ENCODE peak calls at places on chromosomes 4 and X, in six cellular contexts. M, W, V, Y, T and X are unnamed samples.

GRCh38 chr4:137949746-137950145 is 292.4 kb downstream of the SLC7A11 start:
- DNase-seq in M (no peak), W (no peak), V (no peak), Y (no peak), T (no peak), X (no peak)

GRCh38 chr4:141196227-141196928 is 24.3 kb upstream of the ZNF330 start:
- DNase-seq in M (no peak), W (no peak), V (no peak), Y (no peak), T (no peak), X (no peak)

GRCh38 chrX:47751670-47752069 is 85.0 kb upstream of the ZNF81 start:
- DNase-seq in M (peak; percentile 27), W (no peak), V (no peak), Y (peak; percentile 6), T (peak; percentile 32), X (peak; percentile 64)

GRCh38 chrX:11349661-11350337 is 56.6 kb downstream of the AMELX start:
- DNase-seq in M (no peak), W (no peak), V (no peak), Y (no peak), T (no peak), X (no peak)

GRCh38 chr4:13481569-13481968 is 2.6 kb downstream of the RAB28 start:
- DNase-seq in M (no peak), W (no peak), V (no peak), Y (no peak), T (no peak), X (no peak)

GRCh38 chr4:76626686-76627465 is 191.8 kb downstream of the SHROOM3 start:
- DNase-seq in M (no peak), W (no peak), V (no peak), Y (no peak), T (no peak), X (no peak)

GRCh38 chrX:32480019-32480418 is 731.3 kb downstream of the DMD start:
- DNase-seq in M (no peak), W (no peak), V (no peak), Y (no peak), T (no peak), X (no peak)

GRCh38 chr4:152572417-152573086 is 36.7 kb upstream of the FBXW7 start:
- DNase-seq in M (no peak), W (no peak), V (no peak), Y (no peak), T (no peak), X (peak; percentile 9)

GRCh38 chr4:176778491-176778890 is 14.2 kb downstream of the VEGFC start:
- DNase-seq in M (no peak), W (no peak), V (no peak), Y (no peak), T (no peak), X (no peak)

GRCh38 chr4:110211007-110211769 is 12.8 kb upstream of the ELOVL6 start:
- DNase-seq in M (peak; percentile 64), W (no peak), V (no peak), Y (peak; percentile 55), T (no peak), X (no peak)

GRCh38 chr4:79232555-79232954 is 93.3 kb downstream of the NAA11 start:
- DNase-seq in M (no peak), W (no peak), V (no peak), Y (no peak), T (no peak), X (no peak)

GRCh38 chr4:107216379-107216778 is 180.3 kb upstream of the DKK2 start:
- DNase-seq in M (no peak), W (no peak), V (no peak), Y (no peak), T (no peak), X (no peak)

GRCh38 chr4:122798101-122798500 is 28.5 kb upstream of the FGF2 start:
- DNase-seq in M (peak; percentile 14), W (peak; percentile 88), V (no peak), Y (no peak), T (no peak), X (peak; percentile 16)

GRCh38 chr4:3312362-3312761 is 19.5 kb downstream of the RGS12 start:
- DNase-seq in M (no peak), W (no peak), V (no peak), Y (no peak), T (no peak), X (no peak)

GRCh38 chr4:139956436-139957107 is 197.4 kb downstream of the MAML3 start:
- DNase-seq in M (no peak), W (no peak), V (no peak), Y (no peak), T (no peak), X (no peak)

GRCh38 chr4:152281211-152281610 is 254.7 kb downstream of the FBXW7 start:
- DNase-seq in M (no peak), W (no peak), V (no peak), Y (no peak), T (no peak), X (no peak)

GRCh38 chrX:129773649-129774458 is 5.9 kb upstream of the SASH3 start:
- DNase-seq in M (peak; percentile 63), W (no peak), V (no peak), Y (no peak), T (no peak), X (no peak)

GRCh38 chrX:67523932-67524331 is 19.9 kb upstream of the AR start:
- DNase-seq in M (no peak), W (no peak), V (no peak), Y (no peak), T (no peak), X (no peak)

GRCh38 chrX:67520671-67521070 is 23.1 kb upstream of the AR start:
- DNase-seq in M (no peak), W (no peak), V (no peak), Y (no peak), T (no peak), X (no peak)

GRCh38 chrX:67524428-67524827 is 19.4 kb upstream of the AR start:
- DNase-seq in M (no peak), W (no peak), V (no peak), Y (no peak), T (no peak), X (no peak)

GRCh38 chrX:67523002-67523711 is 20.7 kb upstream of the AR start:
- DNase-seq in M (no peak), W (no peak), V (no peak), Y (no peak), T (no peak), X (no peak)

DNA sequence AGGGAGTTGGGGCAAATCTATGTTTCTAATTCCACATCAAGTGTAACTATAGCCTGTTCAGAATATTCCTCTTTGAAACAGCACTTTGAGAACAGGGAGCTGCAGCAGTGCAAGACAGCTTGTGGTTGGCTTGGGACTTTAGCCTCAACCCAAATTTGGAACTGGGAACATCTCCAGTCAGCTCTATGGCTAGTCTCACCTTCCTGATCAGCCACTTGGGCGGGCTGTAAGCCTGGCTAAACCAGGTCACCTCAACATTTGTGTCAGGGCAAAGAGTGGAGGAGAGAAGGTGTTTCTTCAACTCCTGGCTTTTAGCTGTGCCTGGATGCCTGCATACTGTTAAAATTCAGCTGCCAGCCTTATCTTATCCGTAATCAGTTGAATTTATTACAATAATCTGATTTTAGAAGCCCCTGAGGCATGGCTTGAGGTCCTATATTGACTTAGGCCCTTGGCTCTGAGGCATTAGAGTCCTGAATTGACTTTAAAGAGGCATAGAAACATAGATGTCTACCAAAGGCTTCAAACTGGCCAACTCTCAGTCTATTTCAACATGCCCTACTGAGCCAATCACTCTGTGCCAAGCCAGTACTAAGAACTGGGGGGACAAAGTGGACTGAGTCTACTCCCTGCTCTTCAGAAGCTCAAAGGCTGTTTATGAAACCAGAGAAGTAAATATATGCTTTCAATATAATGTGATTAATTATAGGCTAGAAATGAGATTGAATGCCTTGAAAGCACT is 18.7 kb upstream of the AR start:
- DNase-seq in M (no peak), W (no peak), V (no peak), Y (no peak), T (no peak), X (no peak)
- TF ChIP-seq CTCF in M (no peak), W (no peak), V (no peak), Y (no peak), T (no peak), X (no peak)

DNA sequence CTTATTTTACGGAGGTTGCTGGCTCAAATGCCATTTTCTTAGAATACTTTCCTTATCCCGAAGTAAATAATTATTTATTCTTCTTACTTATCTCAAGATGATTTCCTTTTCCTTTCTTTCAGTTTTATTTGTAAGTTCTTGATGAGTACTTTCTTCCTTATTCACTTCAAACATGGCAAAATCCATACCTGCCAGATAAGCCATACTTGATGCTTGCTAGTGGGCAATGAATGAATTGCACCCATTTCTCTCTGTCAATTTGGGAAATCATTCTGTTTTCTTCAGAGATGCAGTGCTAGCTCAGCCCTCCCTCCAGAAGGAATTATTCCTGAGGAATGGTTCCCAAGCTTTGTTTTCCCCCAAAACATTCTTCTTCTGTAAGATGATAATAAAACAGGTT is 598.3 kb downstream of the SPRY1 start:
- DNase-seq in M (no peak), W (no peak), V (no peak), Y (no peak), T (no peak), X (no peak)
- TF ChIP-seq CTCF in M (peak; percentile 21), W (no peak), V (no peak), Y (no peak), T (no peak), X (no peak)

DNA sequence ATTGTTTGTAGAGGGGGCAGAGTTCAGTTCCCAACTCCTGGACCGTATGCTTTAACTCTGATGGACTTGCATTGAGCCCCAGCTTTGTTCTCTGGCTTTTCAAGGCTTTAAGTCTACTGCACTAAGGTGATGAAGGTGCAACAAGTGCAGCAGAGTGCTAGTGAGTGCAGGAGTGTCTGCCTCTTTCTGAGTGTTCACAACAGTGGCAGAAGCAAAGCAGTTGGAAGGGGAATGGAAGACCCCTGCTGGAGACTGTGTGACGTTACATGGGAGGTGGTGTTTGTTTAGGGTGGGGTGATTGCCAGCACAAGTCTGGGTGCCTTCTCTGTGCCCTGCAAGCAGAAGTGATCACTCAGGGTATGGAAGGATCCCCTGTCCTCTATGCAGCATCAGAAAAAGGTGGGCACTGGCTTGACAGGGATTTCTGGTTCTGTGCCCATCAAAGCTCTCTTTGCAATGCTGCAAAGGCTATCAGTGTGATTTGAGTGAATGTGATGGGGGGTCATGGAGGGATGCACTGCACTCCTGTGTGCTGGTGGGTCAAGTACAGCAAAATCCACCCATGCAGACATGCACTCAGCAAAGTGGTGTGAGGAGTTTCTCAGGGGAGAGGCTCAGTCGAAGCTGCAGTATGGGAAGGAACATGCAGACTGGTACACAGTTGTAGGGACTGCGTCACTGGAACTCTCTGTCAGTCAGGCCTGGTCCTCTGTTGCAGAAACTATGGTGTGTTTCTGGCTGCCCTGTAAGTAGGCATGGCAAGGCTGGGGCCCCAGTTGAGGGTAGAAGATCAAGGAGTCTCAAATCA is 70.9 kb upstream of the UGT2B7 start:
- DNase-seq in M (peak; percentile 59), W (no peak), V (no peak), Y (no peak), T (peak; percentile 7), X (peak; percentile 28)
- TF ChIP-seq CTCF in M (peak; percentile 53), W (peak; percentile 45), V (no peak), Y (peak; percentile 43), T (peak; percentile 44), X (peak; percentile 50)

GRCh38 chrX:110322603-110323002 is 4.7 kb upstream of the AMMECR1 start:
- DNase-seq in M (no peak), W (no peak), V (no peak), Y (no peak), T (no peak), X (no peak)

GRCh38 chrX:110320588-110320987 is 2.7 kb upstream of the AMMECR1 start:
- DNase-seq in M (no peak), W (no peak), V (no peak), Y (no peak), T (no peak), X (no peak)

GRCh38 chrX:110321081-110321480 is 3.2 kb upstream of the AMMECR1 start:
- DNase-seq in M (no peak), W (no peak), V (no peak), Y (no peak), T (no peak), X (no peak)

GRCh38 chrX:110318664-110318968 is 731 bp upstream of the AMMECR1 start:
- DNase-seq in M (no peak), W (no peak), V (no peak), Y (no peak), T (no peak), X (no peak)

GRCh38 chrX:110321670-110322069 is 3.8 kb upstream of the AMMECR1 start:
- DNase-seq in M (peak; percentile 18), W (no peak), V (no peak), Y (peak; percentile 8), T (no peak), X (no peak)
- TF ChIP-seq CTCF in M (no peak), W (no peak), V (no peak), Y (no peak), T (no peak), X (no peak)